ENCODE peak calls at places on chromosomes 12 and 14, in six cellular contexts. F is aorta; L is fibroblast of lung; E is GM23248; X is A549; M is CD4-positive, CD25-positive, alpha-beta regulatory T cell. Q is an unnamed sample.

GRCh38 chr12:15693233-15693911 is 95.8 kb downstream of the EPS8 start:
- DNase-seq in F (no peak), L (peak; percentile 60), E (peak; percentile 68), X (no peak), M (no peak), Q (no peak)

GRCh38 chr12:19220205-19220604 is 90.7 kb downstream of the PLEKHA5 start:
- DNase-seq in F (no peak), L (peak; percentile 92), E (peak; percentile 74), X (no peak), M (no peak), Q (no peak)

GRCh38 chr14:74897642-74898041 is 15.9 kb downstream of the DLST start:
- DNase-seq in F (no peak), L (no peak), E (no peak), X (no peak), M (no peak), Q (no peak)

GRCh38 chr12:114902665-114903393 is 218.9 kb upstream of the TBX3 start:
- DNase-seq in F (no peak), L (peak; percentile 84), E (peak; percentile 87), X (no peak), M (no peak), Q (no peak)

GRCh38 chr12:103665971-103666370 is 78.9 kb downstream of the STAB2 start:
- DNase-seq in F (no peak), L (no peak), E (no peak), X (no peak), M (no peak), Q (no peak)

GRCh38 chr12:40204337-40204736 is 20.5 kb upstream of the LRRK2 start:
- DNase-seq in F (no peak), L (no peak), E (no peak), X (no peak), M (no peak), Q (no peak)

GRCh38 chr12:14589169-14590004 is 21.7 kb upstream of the PLBD1 start:
- DNase-seq in F (no peak), L (no peak), E (no peak), X (no peak), M (no peak), Q (peak; percentile 60)

GRCh38 chr12:85156569-85156968 is 120.4 kb downstream of the LRRIQ1 start:
- DNase-seq in F (no peak), L (no peak), E (no peak), X (no peak), M (no peak), Q (peak; percentile 3)

GRCh38 chr14:103029936-103030335 is 27.4 kb downstream of the CDC42BPB start:
- DNase-seq in F (peak; percentile 71), L (no peak), E (no peak), X (no peak), M (no peak), Q (no peak)

GRCh38 chr12:124613151-124613585 is 45.8 kb upstream of the NCOR2 start:
- DNase-seq in F (no peak), L (peak; percentile 73), E (peak; percentile 66), X (no peak), M (no peak), Q (no peak)

GRCh38 chr12:105741786-105742566 is 396.8 kb downstream of the NUAK1 start:
- DNase-seq in F (no peak), L (peak; percentile 86), E (peak; percentile 99), X (no peak), M (no peak), Q (no peak)

GRCh38 chr14:100547633-100548294 is 39.5 kb downstream of the BEGAIN start:
- DNase-seq in F (no peak), L (peak; percentile 59), E (peak; percentile 65), X (no peak), M (peak; percentile 55), Q (peak; percentile 29)

GRCh38 chr12:106032141-106032925 is 106.4 kb downstream of the NUAK1 start:
- DNase-seq in F (no peak), L (no peak), E (no peak), X (no peak), M (no peak), Q (no peak)

GRCh38 chr14:89356927-89357326 is 60.1 kb downstream of the FOXN3 start:
- DNase-seq in F (no peak), L (no peak), E (no peak), X (no peak), M (no peak), Q (no peak)

DNA sequence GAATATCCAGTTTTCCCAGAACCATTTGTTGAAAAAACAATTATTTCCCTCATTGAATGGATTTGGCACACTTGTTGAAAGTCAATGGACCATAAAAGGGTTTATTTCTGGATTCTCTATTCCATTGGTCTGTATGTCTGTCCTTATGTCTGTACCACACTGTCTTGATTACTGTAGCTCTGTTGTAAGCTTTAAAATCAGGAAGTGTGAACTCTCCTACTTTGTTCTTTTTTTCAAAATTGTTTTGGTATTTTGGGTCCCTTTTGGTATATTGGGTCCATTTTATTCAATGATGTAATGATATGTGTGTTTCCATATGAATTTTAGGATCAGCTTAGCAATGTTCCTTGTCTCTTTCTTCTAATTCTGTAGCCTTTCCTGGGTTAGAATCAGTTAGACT is 64.8 kb downstream of the PPP2R5C start:
- DNase-seq in F (no peak), L (no peak), E (no peak), X (no peak), M (no peak), Q (no peak)
- H3K27ac ChIP-seq in F (no peak overlapping the region), L (no peak overlapping the region), E (no peak overlapping the region), X (no peak overlapping the region), M (peak overlapping the region; percentile 100), Q (no peak overlapping the region)

GRCh38 chr12:52230364-52231281 is 2.4 kb upstream of the KRT7 start:
- DNase-seq in F (peak; percentile 77), L (peak; percentile 72), E (peak; percentile 90), X (no peak), M (no peak), Q (no peak)
- H3K27ac ChIP-seq in F (peak overlapping the region; percentile 95), L (peak overlapping the region; percentile 77), E (peak overlapping the region; percentile 89), X (peak overlapping the region; percentile 97), M (no peak overlapping the region), Q (no peak overlapping the region)

DNA sequence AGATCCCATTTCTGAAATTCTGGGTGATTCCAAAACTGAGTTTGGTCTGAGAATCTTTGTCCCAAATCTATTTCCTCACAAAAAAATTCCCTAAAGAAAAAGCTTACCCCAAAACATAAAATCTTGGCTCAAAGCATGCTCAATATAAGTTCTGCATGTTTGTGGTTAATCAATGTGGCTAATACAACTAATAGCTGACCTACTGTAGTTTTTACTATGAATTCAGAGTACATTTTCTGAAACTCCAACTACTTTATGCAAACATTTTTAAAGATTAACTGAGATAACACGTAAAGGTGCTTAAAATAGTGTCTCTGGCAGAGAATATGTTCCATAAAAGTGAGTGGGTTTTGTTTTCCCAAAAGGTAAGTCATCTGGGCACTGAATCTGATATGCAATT is 133.1 kb downstream of the MED13L start:
- DNase-seq in F (no peak), L (no peak), E (no peak), X (no peak), M (no peak), Q (no peak)
- H3K27ac ChIP-seq in F (peak overlapping the region; percentile 76), L (peak overlapping the region; percentile 30), E (peak overlapping the region; percentile 79), X (peak overlapping the region; percentile 61), M (no peak overlapping the region), Q (peak overlapping the region; percentile 29)

GRCh38 chr14:91207008-91207407 is 37.5 kb downstream of the GPR68 start:
- DNase-seq in F (no peak), L (no peak), E (no peak), X (no peak), M (no peak), Q (no peak)
- H3K27ac ChIP-seq in F (no peak overlapping the region), L (no peak overlapping the region), E (no peak overlapping the region), X (no peak overlapping the region), M (no peak overlapping the region), Q (no peak overlapping the region)

DNA sequence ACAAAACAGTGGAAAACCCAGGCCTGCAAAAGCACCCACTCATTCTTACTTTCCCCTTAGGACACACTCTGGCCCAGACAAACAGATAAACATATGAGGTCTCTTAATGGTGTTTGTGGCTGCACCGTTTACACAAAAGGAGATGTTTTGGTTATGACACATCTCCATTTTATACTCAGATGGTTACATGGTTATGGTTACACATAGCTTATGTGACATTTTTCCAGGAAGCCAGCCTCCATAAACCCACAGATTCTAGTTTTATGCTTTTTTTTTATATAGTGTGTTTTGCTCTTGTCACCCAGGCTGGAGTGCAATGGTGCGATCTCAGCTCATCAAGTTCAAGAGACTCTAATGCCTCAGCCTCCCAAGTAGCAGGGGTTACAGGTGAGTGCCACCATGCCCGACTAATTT is 3.5 kb upstream of the KLRD1 start:
- DNase-seq in F (no peak), L (peak; percentile 87), E (peak; percentile 87), X (no peak), M (peak; percentile 10), Q (no peak)
- H3K27ac ChIP-seq in F (no peak overlapping the region), L (no peak overlapping the region), E (no peak overlapping the region), X (no peak overlapping the region), M (no peak overlapping the region), Q (no peak overlapping the region)

GRCh38 chr12:47082283-47082962 is 2.7 kb upstream of the AMIGO2 start:
- DNase-seq in F (no peak), L (no peak), E (no peak), X (no peak), M (no peak), Q (no peak)
- H3K27ac ChIP-seq in F (no peak overlapping the region), L (no peak overlapping the region), E (peak overlapping the region; percentile 15), X (peak overlapping the region; percentile 100), M (peak overlapping the region; percentile 75), Q (no peak overlapping the region)

Q was measured in SJCRH30.